ENCODE peak calls at places on chromosomes 1 and 21, in nine cellular contexts. E is ovary; O is WTC11; U is colonic mucosa; N is NCI-H1105 treated with DMSO at 0.1 percent for 48 hours; L is amniotic stem cell; M is lung; V is B cell; C is activated CD4-positive, alpha-beta T cell treated with anti-CD3 and anti-CD28 coated beads, Interleukin-2, amount 10 ng/mL, durations not matched to agents 24 days and 14 days. K is an unnamed sample.

GRCh38 chr1:14765773-14766172 is 167.3 kb downstream of the KAZN start:
- DNase-seq in E (no peak), L (no peak), O (no peak), U (no peak), M (no peak), V (no peak), N (no peak), C (no peak), K (no peak)

GRCh38 chr1:32714277-32714676 is 11.7 kb upstream of the SYNC start:
- DNase-seq in M (no peak), V (no peak), E (no peak), O (no peak), L (no peak), U (no peak), N (no peak), C (no peak), K (no peak)

GRCh38 chr1:99936071-99936470 is 33.7 kb upstream of the SLC35A3 start:
- DNase-seq in O (no peak), U (no peak), M (no peak), L (no peak), C (no peak), N (no peak), V (no peak), E (no peak), K (no peak)

GRCh38 chr1:214414691-214415090 is 133.7 kb downstream of the SMYD2 start:
- DNase-seq in E (no peak), U (no peak), V (no peak), M (no peak), N (no peak), O (no peak), L (no peak), C (no peak), K (no peak)

GRCh38 chr1:231418741-231419107 is 3.4 kb downstream of the EGLN1 start:
- DNase-seq in M (no peak), O (no peak), L (no peak), V (no peak), N (no peak), C (no peak), E (no peak), U (no peak), K (no peak)

GRCh38 chr1:84253891-84254290 is 47.6 kb upstream of the SAMD13 start:
- DNase-seq in E (no peak), L (peak; percentile 42), C (no peak), M (peak; percentile 51), U (peak; percentile 72), N (no peak), V (no peak), O (no peak), K (peak; percentile 66)

GRCh38 chr1:71422221-71422620 is 341.4 kb upstream of the ZRANB2 start:
- DNase-seq in E (no peak), L (no peak), N (no peak), V (no peak), C (no peak), M (no peak), O (no peak), U (no peak), K (no peak)

GRCh38 chr1:157154940-157155514 is 16.8 kb upstream of the ETV3 start:
- DNase-seq in E (peak; percentile 40), U (peak; percentile 92), N (no peak), O (no peak), M (peak; percentile 75), V (no peak), C (no peak), L (no peak), K (peak; percentile 94)

GRCh38 chr1:203148127-203148526 is 20.6 kb downstream of the ADORA1 start:
- DNase-seq in C (no peak), U (peak; percentile 42), E (no peak), V (no peak), M (no peak), N (peak; percentile 22), L (no peak), O (peak; percentile 44), K (peak; percentile 14)

GRCh38 chr1:76921590-76921989 is 54.3 kb downstream of the ST6GALNAC5 start:
- DNase-seq in N (no peak), V (no peak), U (no peak), M (no peak), C (no peak), L (no peak), E (no peak), O (no peak), K (no peak)

GRCh38 chr1:93720931-93721614 is 39.4 kb upstream of the BCAR3 start:
- DNase-seq in N (no peak), M (no peak), C (no peak), E (no peak), L (no peak), U (no peak), O (no peak), V (no peak), K (no peak)

GRCh38 chr1:214192825-214193643 is 87.9 kb upstream of the SMYD2 start:
- DNase-seq in M (no peak), C (no peak), E (no peak), U (no peak), V (no peak), O (no peak), N (no peak), L (no peak), K (no peak)

GRCh38 chr21:20083336-20083735 is 914.9 kb upstream of the NCAM2 start:
- DNase-seq in N (no peak), M (no peak), L (no peak), O (no peak), U (peak; percentile 19), V (no peak), C (no peak), E (no peak), K (no peak)

GRCh38 chr1:8941906-8942305 is 3.8 kb upstream of the CA6 start:
- DNase-seq in E (no peak), V (no peak), U (no peak), O (no peak), L (no peak), C (peak; percentile 58), M (no peak), N (no peak), K (no peak)

GRCh38 chr1:89622895-89623294 is 10.0 kb upstream of the LRRC8C start:
- DNase-seq in M (no peak), E (no peak), U (no peak), O (no peak), C (peak; percentile 58), L (no peak), N (no peak), V (no peak), K (no peak)

GRCh38 chr1:110084226-110085078 is 14.0 kb upstream of the ALX3 start:
- DNase-seq in E (peak; percentile 81), U (peak; percentile 39), C (peak; percentile 83), N (peak; percentile 20), O (peak; percentile 26), L (no peak), M (peak; percentile 52), V (no peak), K (peak; percentile 81)

GRCh38 chr1:89910780-89911179 is 84.1 kb upstream of the ZNF326 start:
- DNase-seq in V (no peak), C (no peak), L (no peak), U (no peak), E (no peak), M (no peak), O (no peak), N (no peak), K (no peak)

GRCh38 chr1:40824591-40825429 is 37.4 kb downstream of the CITED4 start:
- DNase-seq in U (no peak), V (no peak), C (no peak), L (peak; percentile 14), E (no peak), M (no peak), O (no peak), N (no peak), K (no peak)

GRCh38 chr1:91742848-91743292 is 143.1 kb downstream of the TGFBR3 start:
- DNase-seq in N (peak; percentile 81), C (no peak), L (no peak), U (no peak), M (no peak), O (no peak), E (no peak), V (no peak), K (no peak)

GRCh38 chr1:192496369-192497056 is 79.1 kb upstream of the RGS1 start:
- DNase-seq in N (no peak), V (no peak), E (no peak), U (no peak), M (no peak), C (no peak), O (no peak), L (no peak), K (no peak)

GRCh38 chr1:153598309-153599172 is 14.4 kb downstream of the S100A16 start:
- DNase-seq in N (no peak), C (peak; percentile 74), M (no peak), O (peak; percentile 50), V (peak; percentile 91), L (no peak), E (no peak), U (no peak), K (no peak)

GRCh38 chr21:46092026-46092764 is 5.7 kb upstream of the COL6A2 start:
- DNase-seq in N (no peak), U (peak; percentile 49), M (peak; percentile 39), C (peak; percentile 45), E (peak; percentile 73), L (peak; percentile 89), V (no peak), O (no peak), K (no peak)

K was measured in small intestine.